ENCODE peak calls at places on chromosomes 11 and 22, in five cellular contexts. B is GM13976; K is thoracic aorta; M is neural crest cell; U is CD8-positive, alpha-beta memory T cell. W is an unnamed sample.

GRCh38 chr11:41040474-41040873 is 419.0 kb downstream of the LRRC4C start:
- DNase-seq in K (no peak), B (no peak), M (no peak), U (no peak), W (no peak)

GRCh38 chr11:103202048-103202651 is 92.9 kb downstream of the DYNC2H1 start:
- DNase-seq in M (no peak), B (peak), K (no peak), U (no peak), W (peak)

GRCh38 chr22:27107824-27108223 is 450.4 kb downstream of the MIAT start:
- DNase-seq in K (peak), U (no peak), M (no peak), B (no peak), W (peak)

GRCh38 chr11:134258577-134258976 is 5.2 kb downstream of the ACAD8 start:
- DNase-seq in B (no peak), U (no peak), K (no peak), M (no peak), W (no peak)

GRCh38 chr11:115201121-115201792 is 303.0 kb downstream of the CADM1 start:
- DNase-seq in B (no peak), K (no peak), M (no peak), U (no peak), W (peak)

GRCh38 chr11:108825381-108825780 is 160.5 kb downstream of the DDX10 start:
- DNase-seq in U (no peak), M (no peak), K (no peak), B (no peak), W (no peak)

GRCh38 chr22:49717322-49717919 is 110.3 kb downstream of the BRD1 start:
- DNase-seq in U (no peak), K (no peak), M (no peak), B (no peak), W (no peak)

GRCh38 chr22:47356433-47357011 is 594.1 kb downstream of the TBC1D22A start:
- DNase-seq in B (no peak), K (no peak), M (no peak), U (no peak), W (no peak)

GRCh38 chr11:73121692-73122091 is 20.4 kb downstream of the FCHSD2 start:
- DNase-seq in B (no peak), K (no peak), U (no peak), M (no peak), W (peak)

GRCh38 chr22:44260216-44261035 is 52.3 kb downstream of the SHISAL1 start:
- DNase-seq in U (no peak), M (no peak), K (no peak), B (no peak), W (no peak)

GRCh38 chr11:65852508-65853248 is 5.3 kb downstream of the CFL1 start:
- DNase-seq in M (no peak), U (no peak), B (no peak), K (no peak), W (no peak)

GRCh38 chr11:44457862-44458261 is 107.6 kb upstream of the CD82 start:
- DNase-seq in K (no peak), U (no peak), B (no peak), M (no peak), W (no peak)

GRCh38 chr11:128892866-128893565 is 1.9 kb downstream of the KCNJ5 start:
- DNase-seq in K (no peak), B (no peak), M (no peak), U (no peak), W (no peak)

GRCh38 chr11:109619498-109619897 is 197.5 kb downstream of the C11orf87 start:
- DNase-seq in U (no peak), K (no peak), B (no peak), M (no peak), W (no peak)

GRCh38 chr11:16745950-16746349 is 7.5 kb downstream of the C11orf58 start:
- DNase-seq in M (no peak), K (no peak), U (no peak), B (no peak), W (no peak)

GRCh38 chr22:36540867-36541642 is 12.1 kb upstream of the EIF3D start:
- DNase-seq in U (no peak), K (no peak), M (no peak), B (no peak), W (peak)

GRCh38 chr11:46382644-46383403 is 1.4 kb downstream of the MDK start:
- DNase-seq in M (no peak), K (no peak), U (no peak), B (no peak), W (peak)

GRCh38 chr22:33829549-33830280 is 90.6 kb downstream of the LARGE1 start:
- DNase-seq in U (no peak), K (no peak), B (no peak), M (no peak), W (no peak)

GRCh38 chr11:116379185-116379828 is 393.5 kb downstream of the BUD13 start:
- DNase-seq in U (no peak), M (peak), B (no peak), K (no peak), W (peak)